ENCODE peak calls at places on chromosome 1, in nine cellular contexts. Q is stimulated activated CD4-positive, alpha-beta T cell treated with anti-CD3 and anti-CD28 coated beads, TNF-alpha, amount 100 ng/mL, for 4 hours; L is NCI-H1417; N is SHP77; Y is mucosa of gallbladder; O is AG10803; U is A172; R is iris pigment epithelial cell; F is T-helper 9 cell. H is an unnamed sample.

GRCh38 chr1:182444497-182444896 is 5.4 kb upstream of the RGSL1 start:
- DNase-seq in O (no peak), Q (no peak), L (no peak), Y (no peak), U (no peak), F (no peak), N (no peak), R (no peak), H (no peak)

GRCh38 chr1:33088119-33088906 is 7.4 kb downstream of the AZIN2 start:
- DNase-seq in Y (no peak), L (no peak), R (peak; percentile 65), O (no peak), U (no peak), F (no peak), N (no peak), Q (no peak), H (no peak)

GRCh38 chr1:228059536-228060457 is 22.7 kb upstream of the ARF1 start:
- DNase-seq in Y (peak; percentile 96), L (peak; percentile 9), Q (peak; percentile 28), R (no peak), F (peak; percentile 64), O (no peak), U (no peak), N (no peak), H (no peak)

GRCh38 chr1:77639056-77639455 is 43.4 kb downstream of the ZZZ3 start:
- DNase-seq in U (peak; percentile 22), F (no peak), N (no peak), O (peak; percentile 59), Q (no peak), L (peak; percentile 25), Y (no peak), R (peak; percentile 39), H (no peak)

GRCh38 chr1:45013551-45014209 is 1.6 kb downstream of the UROD start:
- DNase-seq in U (no peak), R (no peak), L (peak; percentile 19), F (no peak), Y (no peak), N (no peak), Q (no peak), O (no peak), H (no peak)

GRCh38 chr1:100847481-100847880 is 47.2 kb downstream of the EXTL2 start:
- DNase-seq in O (peak; percentile 30), Q (no peak), Y (no peak), F (no peak), L (peak; percentile 75), R (peak; percentile 60), N (no peak), U (no peak), H (no peak)

GRCh38 chr1:43349594-43350306 is 9.0 kb upstream of the CDC20 start:
- DNase-seq in Q (no peak), Y (no peak), R (peak; percentile 88), N (no peak), O (no peak), L (no peak), F (no peak), U (peak; percentile 44), H (no peak)

GRCh38 chr1:20891091-20891490 is 104.0 kb upstream of the HP1BP3 start:
- DNase-seq in U (no peak), L (no peak), R (peak; percentile 54), Y (no peak), O (peak; percentile 37), Q (no peak), N (no peak), F (no peak), H (no peak)